ENCODE peak calls at places on chromosomes 3 and 15, in six cellular contexts. M is glutamatergic neuron; S is CD4-positive, alpha-beta T cell; E is AG09309; C is endothelial cell; I is fibroblast of lung. A is an unnamed sample.

GRCh38 chr3:66661628-66662027 is 160.8 kb upstream of the LRIG1 start:
- DNase-seq in M (no peak), S (no peak), E (no peak), C (no peak), I (no peak), A (no peak)

GRCh38 chr15:25715536-25716413 is 147.4 kb downstream of the ATP10A start:
- DNase-seq in M (no peak), S (no peak), E (no peak), C (no peak), I (no peak), A (no peak)

GRCh38 chr3:107540857-107541256 is 18.1 kb downstream of the BBX start:
- DNase-seq in M (no peak), S (no peak), E (no peak), C (no peak), I (no peak), A (no peak)

GRCh38 chr3:36434682-36435426 is 54.5 kb downstream of the STAC start:
- DNase-seq in M (no peak), S (no peak), E (no peak), C (no peak), I (peak), A (no peak)

GRCh38 chr15:64749167-64749566 is 26.2 kb downstream of the RBPMS2 start:
- DNase-seq in M (no peak), S (no peak), E (peak), C (no peak), I (peak), A (no peak)

GRCh38 chr15:42215854-42216829 is 8.0 kb upstream of the VPS39 start:
- DNase-seq in M (no peak), S (no peak), E (no peak), C (no peak), I (no peak), A (no peak)

GRCh38 chr3:18099611-18100010 is 325.5 kb downstream of the SATB1 start:
- DNase-seq in M (no peak), S (no peak), E (no peak), C (no peak), I (peak), A (no peak)

GRCh38 chr3:177379045-177379444 is 181.8 kb upstream of the TBL1XR1 start:
- DNase-seq in M (no peak), S (no peak), E (no peak), C (no peak), I (no peak), A (no peak)

GRCh38 chr3:71784914-71785593 is at the start of gene PROK2:
- DNase-seq in M (peak), S (peak), E (no peak), C (peak), I (no peak), A (no peak)

GRCh38 chr15:40198364-40199085 is 37.7 kb downstream of the BUB1B start:
- DNase-seq in M (no peak), S (no peak), E (no peak), C (no peak), I (no peak), A (no peak)

GRCh38 chr3:46931631-46932441 is 44.7 kb downstream of the CCDC12 start:
- DNase-seq in M (no peak), S (no peak), E (no peak), C (no peak), I (no peak), A (no peak)

GRCh38 chr3:11089931-11090330 is 64.4 kb upstream of the HRH1 start:
- DNase-seq in M (no peak), S (no peak), E (no peak), C (no peak), I (no peak), A (no peak)

GRCh38 chr15:99965376-99965775 is 232.1 kb upstream of the LYSMD4 start:
- DNase-seq in M (no peak), S (no peak), E (no peak), C (no peak), I (no peak), A (no peak)

GRCh38 chr3:177448987-177449975 is 252.0 kb upstream of the TBL1XR1 start:
- DNase-seq in M (no peak), S (no peak), E (no peak), C (no peak), I (peak), A (no peak)

GRCh38 chr3:51100543-51100851 is 284.6 kb upstream of the MANF start:
- DNase-seq in M (no peak), S (no peak), E (no peak), C (no peak), I (no peak), A (no peak)

GRCh38 chr15:53031469-53031868 is 241.3 kb upstream of the ONECUT1 start:
- DNase-seq in M (no peak), S (no peak), E (no peak), C (no peak), I (no peak), A (no peak)

GRCh38 chr15:42914728-42915497 is 5.7 kb downstream of the TTBK2 start:
- DNase-seq in M (no peak), S (no peak), E (no peak), C (no peak), I (peak), A (no peak)

GRCh38 chr3:46908294-46908985 is 30.9 kb downstream of the PTH1R start:
- DNase-seq in M (no peak), S (no peak), E (peak), C (no peak), I (peak), A (no peak)

GRCh38 chr3:70042683-70043082 is 43.1 kb downstream of the SAMMSON start:
- DNase-seq in M (no peak), S (no peak), E (no peak), C (no peak), I (no peak), A (no peak)

GRCh38 chr3:70754314-70754713 is 441.9 kb upstream of the MDFIC2 start:
- DNase-seq in M (no peak), S (no peak), E (no peak), C (no peak), I (no peak), A (no peak)

GRCh38 chr15:77393471-77393840 is 26.4 kb downstream of the PEAK1 start:
- DNase-seq in M (no peak), S (no peak), E (no peak), C (no peak), I (peak), A (no peak)

GRCh38 chr15:40293905-40294895 is 11.3 kb upstream of the ANKRD63 start:
- DNase-seq in M (no peak), S (no peak), E (no peak), C (no peak), I (no peak), A (no peak)

GRCh38 chr3:71397046-71397445 is 186.5 kb downstream of the FOXP1 start:
- DNase-seq in M (peak), S (no peak), E (no peak), C (peak), I (peak), A (no peak)

GRCh38 chr3:110180733-110181132 is 843.4 kb upstream of the DPPA4 start:
- DNase-seq in M (no peak), S (no peak), E (peak), C (no peak), I (peak), A (no peak)

GRCh38 chr15:59306520-59307163 is 66.0 kb downstream of the MYO1E start:
- DNase-seq in M (no peak), S (no peak), E (peak), C (no peak), I (peak), A (no peak)

GRCh38 chr15:45326280-45326679 is 52.1 kb downstream of the GATM start:
- DNase-seq in M (no peak), S (no peak), E (no peak), C (no peak), I (no peak), A (no peak)

GRCh38 chr3:194995922-194996321 is 275.0 kb downstream of the XXYLT1 start:
- DNase-seq in M (no peak), S (no peak), E (no peak), C (no peak), I (no peak), A (no peak)

GRCh38 chr15:90529008-90529368 is 735 bp upstream of the CRTC3 start:
- DNase-seq in M (no peak), S (no peak), E (no peak), C (no peak), I (no peak), A (no peak)

GRCh38 chr3:126432361-126432760 is 37.7 kb downstream of the CFAP100 start:
- DNase-seq in M (no peak), S (no peak), E (peak), C (no peak), I (peak), A (no peak)

GRCh38 chr3:88912294-88913014 is 195.0 kb upstream of the EPHA3 start:
- DNase-seq in M (peak), S (no peak), E (no peak), C (peak), I (no peak), A (no peak)

GRCh38 chr3:126714296-126714900 is 10.4 kb downstream of the CHCHD6 start:
- DNase-seq in M (no peak), S (no peak), E (no peak), C (no peak), I (no peak), A (no peak)

GRCh38 chr3:7280318-7280717 is 419.4 kb downstream of the GRM7 start:
- DNase-seq in M (no peak), S (no peak), E (no peak), C (no peak), I (no peak), A (no peak)

GRCh38 chr15:78056714-78057269 is 20.7 kb downstream of the TBC1D2B start:
- DNase-seq in M (no peak), S (peak), E (no peak), C (no peak), I (peak), A (no peak)

GRCh38 chr3:49316696-49317457 is 23.0 kb downstream of the USP4 start:
- DNase-seq in M (no peak), S (no peak), E (no peak), C (no peak), I (no peak), A (no peak)

GRCh38 chr3:16433701-16434151 is 79.8 kb downstream of the RFTN1 start:
- DNase-seq in M (no peak), S (no peak), E (no peak), C (no peak), I (no peak), A (no peak)

GRCh38 chr3:56629451-56629850 is 53.6 kb downstream of the TASOR start:
- DNase-seq in M (no peak), S (no peak), E (no peak), C (no peak), I (no peak), A (no peak)

DNA sequence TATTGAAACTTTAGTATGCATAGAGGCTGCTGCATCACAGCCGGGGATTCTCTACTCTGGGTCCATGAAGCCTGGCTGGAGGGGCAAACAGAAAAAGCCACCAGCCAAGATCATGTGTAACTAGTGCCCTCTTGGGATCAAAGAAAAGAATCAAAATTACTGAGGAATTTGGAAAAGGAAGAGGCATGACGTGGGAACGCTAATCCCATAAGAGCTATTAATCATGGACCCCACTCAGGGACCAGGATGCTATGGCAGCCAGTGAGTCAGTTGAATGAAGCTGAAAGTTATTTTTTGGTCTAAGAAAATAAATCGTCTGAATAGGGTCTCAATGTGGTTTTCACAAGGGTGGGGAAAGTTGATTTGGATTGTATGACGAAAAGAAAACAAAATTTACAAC is 1165.1 kb downstream of the ROBO2 start:
- DNase-seq in M (no peak), S (no peak), E (peak), C (no peak), I (peak), A (no peak)
- TF ChIP-seq CTCF in M (no peak), S (no peak), E (peak), C (no peak), I (peak), A (no peak)

DNA sequence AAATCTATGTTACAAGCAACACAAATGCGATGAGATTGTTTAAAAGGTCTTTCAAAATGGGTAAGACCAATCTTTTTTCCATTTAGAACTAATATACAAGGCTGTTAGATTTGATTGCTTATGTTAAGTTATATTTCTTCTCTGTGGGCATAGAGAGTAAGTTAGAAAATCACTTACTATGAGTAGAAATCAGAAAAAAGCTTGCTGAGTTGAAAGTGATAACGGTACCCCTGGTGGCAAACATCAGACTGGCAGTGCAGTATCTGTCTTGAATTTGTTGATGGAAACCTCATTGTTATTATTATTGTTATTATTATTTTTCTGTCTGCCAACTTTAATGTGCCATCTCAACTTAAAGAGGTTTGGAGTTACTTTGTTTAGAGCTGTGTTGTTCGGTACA is 12.4 kb downstream of the CLDN11 start:
- DNase-seq in M (no peak), S (no peak), E (no peak), C (no peak), I (no peak), A (no peak)
- TF ChIP-seq CTCF in M (peak), S (no peak), E (peak), C (peak), I (peak), A (peak)

GRCh38 chr3:140753865-140754754 is 76.2 kb downstream of the TRIM42 start:
- DNase-seq in M (no peak), S (no peak), E (no peak), C (no peak), I (peak), A (no peak)
- TF ChIP-seq CTCF in M (no peak), S (no peak), E (no peak), C (no peak), I (no peak), A (no peak)

DNA sequence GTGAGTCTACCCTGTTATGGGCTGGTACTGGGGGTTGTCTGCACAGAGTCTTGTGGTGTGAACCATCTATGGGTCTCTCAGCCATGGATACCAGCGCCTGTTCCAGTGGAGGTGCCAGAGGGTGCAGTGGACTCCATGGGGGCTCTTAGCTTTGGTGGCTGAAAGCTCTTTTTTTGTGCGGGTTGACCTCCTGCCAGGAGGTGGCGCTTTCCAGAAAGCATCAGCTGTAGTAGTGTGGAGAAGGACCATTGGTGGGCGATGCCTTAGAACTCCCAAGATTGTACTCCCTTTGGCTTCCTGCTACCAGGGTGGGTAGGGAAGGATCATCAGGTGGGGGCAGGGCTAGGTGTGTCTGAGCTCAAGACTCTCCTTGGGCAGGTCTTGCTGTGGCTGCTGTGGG is 602.6 kb downstream of the RSL24D1 start:
- DNase-seq in M (no peak), S (no peak), E (no peak), C (no peak), I (no peak), A (no peak)
- TF ChIP-seq CTCF in M (no peak), S (no peak), E (no peak), C (no peak), I (no peak), A (no peak)

DNA sequence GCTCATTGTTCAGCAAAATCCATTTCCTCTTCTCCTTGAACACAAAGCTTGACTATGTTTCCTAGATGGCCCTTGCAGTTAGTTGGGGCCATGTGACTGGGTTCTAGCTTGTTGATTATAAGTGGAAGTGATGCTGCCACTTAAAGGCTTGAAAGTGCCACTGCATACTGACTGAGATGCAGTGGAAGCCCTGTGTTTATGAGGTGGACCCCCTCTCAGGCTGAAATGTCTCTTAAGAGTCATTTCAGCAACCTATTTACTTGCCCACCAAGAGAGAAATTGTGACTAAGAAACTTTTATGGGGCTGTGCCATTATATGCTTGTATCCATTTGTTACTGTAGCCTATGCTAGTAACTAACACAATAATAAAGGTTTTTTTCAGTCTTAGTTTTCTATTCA is 8.4 kb upstream of the ANP32A start:
- DNase-seq in M (no peak), S (no peak), E (no peak), C (peak), I (no peak), A (no peak)
- TF ChIP-seq CTCF in M (no peak), S (peak), E (peak), C (no peak), I (peak), A (no peak)

DNA sequence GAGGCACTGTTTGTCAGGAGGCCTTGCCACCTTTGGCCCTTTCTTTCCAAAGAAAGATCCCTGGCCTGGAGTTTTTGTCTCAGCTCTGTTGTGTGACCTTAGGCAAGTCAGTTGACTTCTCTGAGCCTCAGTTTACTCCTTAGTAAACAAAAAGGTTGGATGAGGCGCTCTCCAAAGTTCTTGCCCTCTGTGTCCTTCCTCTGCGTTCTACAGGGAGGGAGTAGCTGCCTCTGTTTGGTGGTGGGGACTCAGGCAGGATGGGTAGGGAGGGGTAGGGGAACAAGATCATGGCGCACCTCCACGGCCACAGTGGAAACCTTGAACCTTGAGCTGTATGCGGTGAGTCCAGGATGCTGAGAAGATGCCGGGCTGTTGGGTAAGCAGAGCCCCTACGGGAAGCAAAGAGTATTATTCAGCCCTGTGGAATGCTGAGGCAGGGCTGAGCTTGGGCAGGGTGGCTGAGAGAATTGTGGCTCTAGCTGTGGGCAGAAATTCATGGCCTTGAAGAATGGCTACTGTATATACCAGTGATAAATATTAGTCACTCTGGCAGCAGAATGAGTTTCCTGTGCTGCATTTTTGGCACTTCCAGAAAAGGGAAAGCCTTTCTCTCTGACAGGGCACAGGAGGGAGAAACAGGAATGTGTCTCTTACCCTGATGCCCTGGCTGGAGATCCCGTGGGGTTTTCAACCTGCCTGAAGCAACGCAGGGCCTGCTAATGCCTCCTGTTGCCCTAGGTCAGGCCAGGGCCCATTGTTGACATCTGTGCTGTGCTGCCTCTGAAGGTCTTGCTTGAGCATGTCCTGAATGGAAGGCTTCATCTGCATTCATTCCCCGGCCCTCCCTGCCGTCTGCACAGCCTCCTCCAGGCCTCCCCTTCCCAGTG is 39.9 kb downstream of the SMAD3 start:
- DNase-seq in M (peak), S (no peak), E (peak), C (no peak), I (peak), A (no peak)
- TF ChIP-seq CTCF in M (no peak), S (no peak), E (no peak), C (no peak), I (peak), A (no peak)

DNA sequence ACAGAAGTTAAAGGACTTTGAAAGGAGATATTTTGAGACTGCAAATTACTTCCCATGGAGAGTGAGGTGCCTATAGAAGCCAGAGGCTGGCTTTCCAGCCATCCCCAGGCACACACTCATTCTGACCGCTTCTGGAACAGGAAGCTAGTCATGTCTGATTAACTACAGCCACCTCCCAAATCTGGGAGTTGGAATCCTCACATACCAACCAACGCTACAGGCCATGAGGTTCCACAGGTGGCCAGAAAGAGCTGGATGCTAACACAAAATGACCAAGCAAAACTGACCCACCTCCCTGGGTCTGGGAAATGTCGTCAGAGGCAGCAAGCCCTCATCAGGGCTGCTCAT is 87.2 kb downstream of the SNRK start:
- DNase-seq in M (no peak), S (no peak), E (no peak), C (no peak), I (peak), A (no peak)
- TF ChIP-seq CTCF in M (no peak), S (no peak), E (no peak), C (no peak), I (no peak), A (no peak)